ENCODE peak calls at places on chromosome 16, in ten cellular contexts. X is CD8-positive, alpha-beta T cell; F is suprapubic skin; D is lower lobe of right lung; V is kidney; M is prostate gland; Z is gastrocnemius medialis; E is adrenal gland; U is bronchial epithelial cell; T is fibroblast of lung. L is an unnamed sample.

GRCh38 chr16:48165961-48166578 is 10.3 kb upstream of the ABCC12 start:
- DNase-seq in X (no peak), F (no peak), D (no peak), V (no peak), M (no peak), Z (no peak), E (no peak), U (peak; percentile 34), T (peak; percentile 13), L (peak; percentile 7)

GRCh38 chr16:58461056-58461455 is 38.9 kb upstream of the NDRG4 start:
- DNase-seq in X (no peak), F (no peak), D (no peak), V (no peak), M (no peak), Z (no peak), E (peak; percentile 62), U (peak; percentile 53), T (no peak), L (no peak)

GRCh38 chr16:15732416-15732815 is 82.4 kb downstream of the NDE1 start:
- DNase-seq in X (no peak), F (no peak), D (no peak), V (no peak), M (no peak), Z (no peak), E (no peak), U (peak; percentile 18), T (peak; percentile 12), L (no peak)

GRCh38 chr16:69513180-69513966 is 52.4 kb upstream of the NFAT5 start:
- DNase-seq in X (no peak), F (no peak), D (no peak), V (no peak), M (no peak), Z (no peak), E (no peak), U (peak; percentile 95), T (no peak), L (no peak)

GRCh38 chr16:51569204-51569911 is 418.3 kb upstream of the SALL1 start:
- DNase-seq in X (no peak), F (no peak), D (no peak), V (no peak), M (no peak), Z (no peak), E (no peak), U (peak; percentile 92), T (no peak), L (no peak)

GRCh38 chr16:12876778-12877177 is 24.6 kb upstream of the SHISA9 start:
- DNase-seq in X (no peak), F (no peak), D (no peak), V (no peak), M (no peak), Z (no peak), E (no peak), U (no peak), T (no peak), L (no peak)

GRCh38 chr16:82653550-82654511 is 27.1 kb downstream of the CDH13 start:
- DNase-seq in X (peak; percentile 18), F (no peak), D (no peak), V (peak; percentile 69), M (no peak), Z (no peak), E (no peak), U (peak; percentile 82), T (peak; percentile 86), L (peak; percentile 93)

GRCh38 chr16:11374255-11374654 is 29.0 kb downstream of the RMI2 start:
- DNase-seq in X (no peak), F (no peak), D (no peak), V (no peak), M (no peak), Z (no peak), E (no peak), U (no peak), T (peak; percentile 37), L (no peak)

GRCh38 chr16:2766430-2767139 is 10.5 kb downstream of the ELOB start:
- DNase-seq in X (no peak), F (no peak), D (peak; percentile 46), V (peak; percentile 56), M (no peak), Z (no peak), E (no peak), U (no peak), T (no peak), L (no peak)

GRCh38 chr16:2769100-2769529 is 8.0 kb downstream of the ELOB start:
- DNase-seq in X (no peak), F (no peak), D (peak; percentile 30), V (peak; percentile 71), M (no peak), Z (no peak), E (no peak), U (no peak), T (no peak), L (no peak)

GRCh38 chr16:2767140-2767731 is 9.8 kb downstream of the ELOB start:
- DNase-seq in X (no peak), F (no peak), D (peak; percentile 43), V (peak; percentile 66), M (no peak), Z (peak; percentile 48), E (peak; percentile 50), U (no peak), T (no peak), L (no peak)

GRCh38 chr16:2768403-2769089 is 8.5 kb downstream of the ELOB start:
- DNase-seq in X (no peak), F (no peak), D (peak; percentile 40), V (peak; percentile 66), M (no peak), Z (no peak), E (peak; percentile 57), U (no peak), T (no peak), L (no peak)

GRCh38 chr16:2767891-2768290 is 9.2 kb downstream of the ELOB start:
- DNase-seq in X (no peak), F (no peak), D (peak; percentile 15), V (peak; percentile 57), M (no peak), Z (no peak), E (peak; percentile 79), U (peak; percentile 23), T (no peak), L (no peak)
- H3K36me3 ChIP-seq in X (peaks cover 93% of the 10 kb centered on the region), F (peaks cover 92% of the 10 kb centered on the region), D (peaks cover 97% of the 10 kb centered on the region), V (peaks cover 65% of the 10 kb centered on the region), M (peaks cover 36% of the 10 kb centered on the region), Z (peaks cover 18% of the 10 kb centered on the region), E (peaks cover 96% of the 10 kb centered on the region), U (peaks cover 56% of the 10 kb centered on the region), T (peaks cover 63% of the 10 kb centered on the region), L (peaks cover 93% of the 10 kb centered on the region)

GRCh38 chr16:4749700-4750257 is 15.4 kb downstream of the DNAAF8 start:
- DNase-seq in X (no peak), F (no peak), D (no peak), V (no peak), M (no peak), Z (no peak), E (no peak), U (no peak), T (no peak), L (no peak)

GRCh38 chr16:4754865-4755264 is 12.1 kb downstream of the ZNF500 start:
- DNase-seq in X (no peak), F (no peak), D (no peak), V (no peak), M (no peak), Z (no peak), E (no peak), U (no peak), T (no peak), L (no peak)

GRCh38 chr16:4753227-4753626 is 13.7 kb downstream of the ZNF500 start:
- DNase-seq in X (no peak), F (no peak), D (no peak), V (no peak), M (no peak), Z (no peak), E (no peak), U (no peak), T (no peak), L (no peak)

GRCh38 chr16:4750896-4751295 is 16.1 kb downstream of the ZNF500 start:
- DNase-seq in X (no peak), F (no peak), D (no peak), V (no peak), M (no peak), Z (no peak), E (peak; percentile 41), U (no peak), T (no peak), L (no peak)

DNA sequence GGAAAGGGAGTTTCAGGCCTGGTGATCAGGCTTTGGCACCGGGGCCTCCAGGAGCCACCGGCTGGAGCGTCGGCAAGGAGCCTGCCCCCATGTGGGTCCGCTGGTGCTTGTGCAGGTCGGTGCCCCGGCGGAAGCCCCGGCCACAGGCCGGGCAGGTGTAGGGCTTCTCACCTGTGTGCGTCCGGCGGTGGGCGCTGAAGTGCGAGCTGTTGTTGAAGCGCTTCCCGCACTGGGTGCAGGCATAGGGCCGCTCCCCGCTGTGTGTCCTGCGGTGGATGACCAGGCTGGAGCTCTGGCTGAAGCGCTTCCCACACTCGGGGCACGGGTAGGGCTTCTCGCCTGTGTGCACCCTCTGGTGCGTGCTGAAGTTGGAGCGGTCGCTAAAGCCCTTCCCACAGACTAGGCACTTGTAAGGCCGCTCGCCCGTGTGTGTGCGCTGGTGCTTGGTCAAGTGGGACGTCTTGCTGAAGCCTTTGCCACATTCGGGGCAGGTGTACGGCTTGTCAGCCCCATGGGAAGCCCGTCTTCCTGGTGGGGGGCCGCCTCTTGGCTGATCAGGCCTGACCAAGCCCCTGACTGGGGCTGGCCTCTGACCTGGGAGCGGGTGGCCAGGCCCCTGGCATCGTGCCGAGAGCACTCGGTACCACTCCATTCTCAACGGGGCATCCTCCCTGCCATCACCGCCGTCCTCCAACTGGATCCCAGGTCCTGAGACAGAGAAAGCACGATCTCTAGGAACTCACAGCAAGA is 14.4 kb downstream of the ZNF500 start:
- DNase-seq in X (no peak), F (no peak), D (no peak), V (no peak), M (no peak), Z (no peak), E (no peak), U (no peak), T (no peak), L (no peak)
- H3K36me3 ChIP-seq in X (peaks cover 25% of the 10 kb centered on the region), F (peaks cover 82% of the 10 kb centered on the region), D (peaks cover 85% of the 10 kb centered on the region), V (peaks cover 21% of the 10 kb centered on the region), M (peaks cover 10% of the 10 kb centered on the region), Z (peaks cover 8% of the 10 kb centered on the region), E (peaks cover 52% of the 10 kb centered on the region), U (peaks cover 20% of the 10 kb centered on the region), T (peaks cover 15% of the 10 kb centered on the region), L (peaks cover 37% of the 10 kb centered on the region)

GRCh38 chr16:6148361-6148760 is 1050.8 kb upstream of the EEF2KMT start:
- DNase-seq in X (no peak), F (no peak), D (no peak), V (no peak), M (no peak), Z (no peak), E (no peak), U (no peak), T (no peak), L (no peak)
- H3K36me3 ChIP-seq in X (no peaks in the 10 kb centered on the region), F (no peaks in the 10 kb centered on the region), D (no peaks in the 10 kb centered on the region), V (no peaks in the 10 kb centered on the region), M (no peaks in the 10 kb centered on the region), Z (no peaks in the 10 kb centered on the region), E (no peaks in the 10 kb centered on the region), U (no peaks in the 10 kb centered on the region), T (no peaks in the 10 kb centered on the region), L (no peaks in the 10 kb centered on the region)

GRCh38 chr16:27341549-27341948 is 27.8 kb downstream of the IL4R start:
- DNase-seq in X (no peak), F (no peak), D (no peak), V (no peak), M (no peak), Z (no peak), E (no peak), U (no peak), T (no peak), L (no peak)

GRCh38 chr16:27339180-27339579 is 25.4 kb downstream of the IL4R start:
- DNase-seq in X (no peak), F (no peak), D (no peak), V (no peak), M (no peak), Z (no peak), E (no peak), U (no peak), T (no peak), L (no peak)

GRCh38 chr16:27344707-27345106 is 30.9 kb downstream of the IL4R start:
- DNase-seq in X (no peak), F (no peak), D (peak; percentile 34), V (no peak), M (no peak), Z (no peak), E (no peak), U (no peak), T (no peak), L (no peak)

GRCh38 chr16:27340654-27341053 is 26.9 kb downstream of the IL4R start:
- DNase-seq in X (no peak), F (no peak), D (no peak), V (no peak), M (no peak), Z (no peak), E (no peak), U (no peak), T (no peak), L (no peak)

DNA sequence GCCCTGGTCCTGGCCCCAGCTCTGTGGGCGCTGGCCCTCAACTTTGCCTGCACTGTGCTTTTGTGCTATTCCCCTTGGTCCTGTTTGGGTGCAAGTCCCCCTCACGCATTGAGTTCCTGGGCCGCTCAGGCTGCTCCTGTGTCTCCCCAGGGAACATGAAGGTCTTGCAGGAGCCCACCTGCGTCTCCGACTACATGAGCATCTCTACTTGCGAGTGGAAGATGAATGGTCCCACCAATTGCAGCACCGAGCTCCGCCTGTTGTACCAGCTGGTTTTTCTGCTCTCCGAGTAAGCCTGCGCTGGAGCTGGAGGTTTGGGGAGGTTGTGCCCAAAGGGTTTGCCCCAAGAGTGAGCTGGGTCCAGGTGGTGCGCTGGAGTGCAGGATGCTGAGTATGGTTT is 28.2 kb downstream of the IL4R start:
- DNase-seq in X (no peak), F (no peak), D (peak; percentile 12), V (no peak), M (no peak), Z (no peak), E (no peak), U (no peak), T (no peak), L (no peak)
- H3K36me3 ChIP-seq in X (peaks cover 53% of the 10 kb centered on the region), F (peaks cover 82% of the 10 kb centered on the region), D (peaks cover 96% of the 10 kb centered on the region), V (peaks cover 8% of the 10 kb centered on the region), M (no peaks in the 10 kb centered on the region), Z (no peaks in the 10 kb centered on the region), E (peaks cover 82% of the 10 kb centered on the region), U (peaks cover 53% of the 10 kb centered on the region), T (peaks cover 16% of the 10 kb centered on the region), L (peaks cover 65% of the 10 kb centered on the region)